ENCODE peak calls at places on chromosomes 12 and 14, in ten cellular contexts. C, K, A, U, P, F, I, T, Y and D are unnamed samples.

GRCh38 chr12:9244894-9245293 is 36.7 kb upstream of the PZP start:
- DNase-seq in P (peak), K (no peak), T (no peak), Y (no peak), C (peak), F (peak), A (no peak), U (no peak), I (peak), D (peak)

GRCh38 chr14:101980700-101981099 is 16.3 kb downstream of the DYNC1H1 start:
- DNase-seq in U (no peak), A (peak), K (no peak), Y (no peak), F (peak), P (peak), I (no peak), C (peak), T (no peak), D (peak)

GRCh38 chr12:90038290-90038689 is 329.7 kb upstream of the ATP2B1 start:
- DNase-seq in U (no peak), F (no peak), P (no peak), K (no peak), C (no peak), Y (no peak), I (no peak), T (no peak), A (no peak), D (no peak)

GRCh38 chr12:89211456-89211855 is 140.8 kb downstream of the DUSP6 start:
- DNase-seq in K (no peak), I (no peak), Y (no peak), T (no peak), U (no peak), A (peak), F (no peak), P (no peak), C (no peak), D (no peak)

GRCh38 chr14:68938515-68939423 is 40.3 kb downstream of the ACTN1 start:
- DNase-seq in U (peak), C (peak), K (no peak), F (peak), Y (no peak), T (no peak), A (no peak), I (no peak), P (no peak), D (peak)

GRCh38 chr12:105539735-105540134 is 209.2 kb downstream of the C12orf75 start:
- DNase-seq in Y (no peak), I (no peak), P (no peak), A (peak), C (no peak), F (no peak), U (no peak), T (no peak), K (no peak), D (no peak)

GRCh38 chr12:63967781-63968180 is 123.3 kb downstream of the SRGAP1 start:
- DNase-seq in K (no peak), U (peak), F (no peak), P (no peak), A (peak), Y (no peak), T (no peak), C (no peak), I (no peak), D (peak)

GRCh38 chr12:22447223-22447622 is 97.1 kb downstream of the C2CD5 start:
- DNase-seq in F (no peak), T (no peak), C (no peak), U (peak), I (no peak), A (peak), Y (peak), P (no peak), K (no peak), D (no peak)

GRCh38 chr14:56482306-56482705 is 97.3 kb upstream of the TMEM260 start:
- DNase-seq in T (no peak), U (peak), P (no peak), A (no peak), F (peak), Y (no peak), K (no peak), C (no peak), I (no peak), D (peak)

GRCh38 chr14:24312736-24313507 is 1.6 kb downstream of the LTB4R start:
- DNase-seq in U (no peak), F (no peak), I (peak), P (no peak), A (no peak), K (no peak), T (no peak), C (no peak), Y (no peak), D (peak)